ENCODE peak calls at places on chromosomes 7 and 10, in four cellular contexts. One of them, this sample, is unnamed.

GRCh38 chr7:30464231-30464660 is 14.3 kb downstream of the NOD1 start:
- DNase-seq in heart left ventricle: no peak
- DNase-seq in OCI-M1: no peak
- DNase-seq in EH: no peak
- DNase-seq in this sample: no peak

GRCh38 chr10:7795605-7796004 is 7.6 kb downstream of the ATP5F1C start:
- DNase-seq in heart left ventricle: no peak
- DNase-seq in OCI-M1: peak
- DNase-seq in EH: peak
- DNase-seq in this sample: no peak

GRCh38 chr10:8346861-8347260 is 292.4 kb downstream of the GATA3 start:
- DNase-seq in heart left ventricle: no peak
- DNase-seq in OCI-M1: no peak
- DNase-seq in EH: no peak
- DNase-seq in this sample: peak

GRCh38 chr10:43569681-43570080 is 4.7 kb downstream of the ZNF239 start:
- DNase-seq in heart left ventricle: no peak
- DNase-seq in OCI-M1: no peak
- DNase-seq in EH: no peak
- DNase-seq in this sample: no peak

GRCh38 chr7:28509256-28510021 is 97.1 kb downstream of the CREB5 start:
- DNase-seq in heart left ventricle: peak
- DNase-seq in OCI-M1: peak
- DNase-seq in EH: no peak
- DNase-seq in this sample: no peak

GRCh38 chr7:6026011-6026819 is 5.0 kb upstream of the ANKRD61 start:
- DNase-seq in heart left ventricle: peak
- DNase-seq in OCI-M1: peak
- DNase-seq in EH: peak
- DNase-seq in this sample: peak

GRCh38 chr7:584122-584465 is 64.4 kb upstream of the PDGFA start:
- DNase-seq in heart left ventricle: no peak
- DNase-seq in OCI-M1: no peak
- DNase-seq in EH: peak
- DNase-seq in this sample: no peak

GRCh38 chr10:112369495-112370423 is 4.2 kb upstream of the ACSL5 start:
- DNase-seq in heart left ventricle: no peak
- DNase-seq in OCI-M1: no peak
- DNase-seq in EH: no peak
- DNase-seq in this sample: no peak

GRCh38 chr7:27170936-27171635 is 3.0 kb downstream of the HOXA10 start:
- DNase-seq in heart left ventricle: no peak
- DNase-seq in OCI-M1: no peak
- DNase-seq in EH: peak
- DNase-seq in this sample: no peak

GRCh38 chr7:106625678-106626301 is 35.2 kb downstream of the CCDC71L start:
- DNase-seq in heart left ventricle: peak
- DNase-seq in OCI-M1: no peak
- DNase-seq in EH: no peak
- DNase-seq in this sample: no peak

GRCh38 chr10:73338801-73339368 is 19.8 kb downstream of the CFAP70 start:
- DNase-seq in heart left ventricle: no peak
- DNase-seq in OCI-M1: no peak
- DNase-seq in EH: no peak
- DNase-seq in this sample: no peak

GRCh38 chr7:43522406-43523156 is 60.3 kb upstream of the STK17A start:
- DNase-seq in heart left ventricle: no peak
- DNase-seq in OCI-M1: no peak
- DNase-seq in EH: peak
- DNase-seq in this sample: no peak

GRCh38 chr7:115962340-115962739 is 68.2 kb downstream of the TFEC start:
- DNase-seq in heart left ventricle: no peak
- DNase-seq in OCI-M1: no peak
- DNase-seq in EH: no peak
- DNase-seq in this sample: no peak

GRCh38 chr7:90713628-90714027 is 117.5 kb downstream of the CDK14 start:
- DNase-seq in heart left ventricle: no peak
- DNase-seq in OCI-M1: no peak
- DNase-seq in EH: no peak
- DNase-seq in this sample: no peak

GRCh38 chr7:148963583-148964509 is 64.5 kb downstream of the PDIA4 start:
- DNase-seq in heart left ventricle: peak
- DNase-seq in OCI-M1: no peak
- DNase-seq in EH: no peak
- DNase-seq in this sample: no peak

GRCh38 chr10:74079028-74079913 is 71.4 kb downstream of the AP3M1 start:
- DNase-seq in heart left ventricle: no peak
- DNase-seq in OCI-M1: peak
- DNase-seq in EH: peak
- DNase-seq in this sample: no peak

GRCh38 chr10:80296942-80297341 is 7.5 kb upstream of the MAT1A start:
- DNase-seq in heart left ventricle: no peak
- DNase-seq in OCI-M1: no peak
- DNase-seq in EH: no peak
- DNase-seq in this sample: no peak

GRCh38 chr7:154841731-154842331 is 161.1 kb downstream of the PAXIP1 start:
- DNase-seq in heart left ventricle: no peak
- DNase-seq in OCI-M1: no peak
- DNase-seq in EH: no peak
- DNase-seq in this sample: no peak

GRCh38 chr7:116431783-116432182 is 67.8 kb upstream of the CAV2 start:
- DNase-seq in heart left ventricle: no peak
- DNase-seq in OCI-M1: no peak
- DNase-seq in EH: no peak
- DNase-seq in this sample: no peak

GRCh38 chr7:1644341-1645070 is 25.6 kb upstream of the ELFN1 start:
- DNase-seq in heart left ventricle: no peak
- DNase-seq in OCI-M1: no peak
- DNase-seq in EH: no peak
- DNase-seq in this sample: no peak

GRCh38 chr10:29736325-29737208 is 101.8 kb upstream of the SVIL start:
- DNase-seq in heart left ventricle: peak
- DNase-seq in OCI-M1: no peak
- DNase-seq in EH: peak
- DNase-seq in this sample: no peak

GRCh38 chr10:84659027-84659426 is 330.6 kb downstream of the CCSER2 start:
- DNase-seq in heart left ventricle: no peak
- DNase-seq in OCI-M1: no peak
- DNase-seq in EH: no peak
- DNase-seq in this sample: no peak

GRCh38 chr10:31126593-31126992 is 94.9 kb upstream of the ZNF438 start:
- DNase-seq in heart left ventricle: no peak
- DNase-seq in OCI-M1: no peak
- DNase-seq in EH: peak
- DNase-seq in this sample: no peak

GRCh38 chr10:121926157-121926556 is 1.7 kb downstream of the ATE1 start:
- DNase-seq in heart left ventricle: no peak
- DNase-seq in OCI-M1: no peak
- DNase-seq in EH: no peak
- DNase-seq in this sample: no peak

GRCh38 chr7:121235221-121235620 is 93.6 kb upstream of the WNT16 start:
- DNase-seq in heart left ventricle: no peak
- DNase-seq in OCI-M1: no peak
- DNase-seq in EH: peak
- DNase-seq in this sample: no peak

GRCh38 chr7:151769189-151769821 is 107.6 kb downstream of the PRKAG2 start:
- DNase-seq in heart left ventricle: no peak
- DNase-seq in OCI-M1: no peak
- DNase-seq in EH: no peak
- DNase-seq in this sample: no peak

GRCh38 chr10:24642921-24643678 is 80.6 kb downstream of the ARHGAP21 start:
- DNase-seq in heart left ventricle: peak
- DNase-seq in OCI-M1: peak
- DNase-seq in EH: peak
- DNase-seq in this sample: peak

GRCh38 chr10:121371836-121372235 is 226.4 kb downstream of the FGFR2 start:
- DNase-seq in heart left ventricle: no peak
- DNase-seq in OCI-M1: no peak
- DNase-seq in EH: no peak
- DNase-seq in this sample: no peak

GRCh38 chr10:16944081-16944922 is 127.1 kb upstream of the RSU1 start:
- DNase-seq in heart left ventricle: no peak
- DNase-seq in OCI-M1: peak
- DNase-seq in EH: peak
- DNase-seq in this sample: no peak

GRCh38 chr10:117677239-117677638 is 134.7 kb downstream of the EMX2 start:
- DNase-seq in heart left ventricle: no peak
- DNase-seq in OCI-M1: no peak
- DNase-seq in EH: no peak
- DNase-seq in this sample: no peak

GRCh38 chr7:92179393-92179924 is 517 bp upstream of the LRRD1 start:
- DNase-seq in heart left ventricle: no peak
- DNase-seq in OCI-M1: no peak
- DNase-seq in EH: no peak
- DNase-seq in this sample: peak

GRCh38 chr7:139105037-139105382 is 4.5 kb downstream of the ZC3HAV1 start:
- DNase-seq in heart left ventricle: no peak
- DNase-seq in OCI-M1: peak
- DNase-seq in EH: no peak
- DNase-seq in this sample: no peak

GRCh38 chr7:69717221-69717620 is 118.9 kb downstream of the AUTS2 start:
- DNase-seq in heart left ventricle: no peak
- DNase-seq in OCI-M1: no peak
- DNase-seq in EH: no peak
- DNase-seq in this sample: no peak

GRCh38 chr10:75234017-75234682 is 1.6 kb downstream of the COMTD1 start:
- DNase-seq in heart left ventricle: peak
- DNase-seq in OCI-M1: peak
- DNase-seq in EH: peak
- DNase-seq in this sample: peak

GRCh38 chr10:17236468-17236886 is 8.4 kb downstream of the VIM start:
- DNase-seq in heart left ventricle: no peak
- DNase-seq in OCI-M1: no peak
- DNase-seq in EH: no peak
- DNase-seq in this sample: no peak

GRCh38 chr10:129033790-129034272 is 433.2 kb upstream of the MGMT start:
- DNase-seq in heart left ventricle: no peak
- DNase-seq in OCI-M1: peak
- DNase-seq in EH: no peak
- DNase-seq in this sample: no peak

GRCh38 chr7:99955247-99955646 is 20.6 kb downstream of the AZGP1 start:
- DNase-seq in heart left ventricle: no peak
- DNase-seq in OCI-M1: no peak
- DNase-seq in EH: no peak
- DNase-seq in this sample: no peak

GRCh38 chr10:67079126-67079525 is 153.3 kb downstream of the LRRTM3 start:
- DNase-seq in heart left ventricle: no peak
- DNase-seq in OCI-M1: peak
- DNase-seq in EH: no peak
- DNase-seq in this sample: no peak

GRCh38 chr7:27262121-27262520 is 19.5 kb downstream of the EVX1 start:
- DNase-seq in heart left ventricle: no peak
- DNase-seq in OCI-M1: no peak
- DNase-seq in EH: peak
- DNase-seq in this sample: no peak